ENCODE peak calls at places on chromosomes 12 and 14, in ten cellular contexts. One of them, this sample, is unnamed. For H3K9me3, the result is how much of the 10 kb centered on the place peaks cover.

GRCh38 chr12:124804011-124804621 is 59.5 kb downstream of the SCARB1 start:
- DNase-seq in suprapubic skin: no peak
- DNase-seq in stomach: peak
- DNase-seq in ovary: peak
- DNase-seq in A549: peak
- DNase-seq in transverse colon: no peak
- DNase-seq in K562: peak
- DNase-seq in SK-N-SH: peak
- DNase-seq in tibial nerve: no peak
- DNase-seq in sigmoid colon: peak
- DNase-seq in this sample: peak

GRCh38 chr14:72516936-72517408 is 376.9 kb downstream of the DPF3 start:
- DNase-seq in K562: peak
- DNase-seq in stomach: peak
- DNase-seq in sigmoid colon: no peak
- DNase-seq in tibial nerve: peak
- DNase-seq in A549: peak
- DNase-seq in transverse colon: peak
- DNase-seq in ovary: peak
- DNase-seq in SK-N-SH: peak
- DNase-seq in suprapubic skin: no peak
- DNase-seq in this sample: no peak

GRCh38 chr12:131085816-131086591 is 132.3 kb downstream of the ADGRD1 start:
- DNase-seq in tibial nerve: peak
- DNase-seq in suprapubic skin: no peak
- DNase-seq in sigmoid colon: peak
- DNase-seq in stomach: peak
- DNase-seq in K562: no peak
- DNase-seq in ovary: peak
- DNase-seq in A549: no peak
- DNase-seq in transverse colon: no peak
- DNase-seq in SK-N-SH: no peak
- DNase-seq in this sample: no peak

GRCh38 chr12:79296128-79296527 is 394.6 kb downstream of the PAWR start:
- DNase-seq in transverse colon: no peak
- DNase-seq in suprapubic skin: no peak
- DNase-seq in SK-N-SH: no peak
- DNase-seq in stomach: no peak
- DNase-seq in sigmoid colon: no peak
- DNase-seq in tibial nerve: no peak
- DNase-seq in K562: no peak
- DNase-seq in A549: no peak
- DNase-seq in ovary: no peak
- DNase-seq in this sample: no peak

GRCh38 chr12:87378526-87378925 is 650.7 kb downstream of the C12orf50 start:
- DNase-seq in sigmoid colon: no peak
- DNase-seq in SK-N-SH: no peak
- DNase-seq in A549: no peak
- DNase-seq in K562: no peak
- DNase-seq in transverse colon: no peak
- DNase-seq in suprapubic skin: no peak
- DNase-seq in tibial nerve: no peak
- DNase-seq in ovary: no peak
- DNase-seq in stomach: no peak
- DNase-seq in this sample: no peak

GRCh38 chr14:64759555-64759938 is 55.3 kb downstream of the PLEKHG3 start:
- DNase-seq in tibial nerve: no peak
- DNase-seq in suprapubic skin: no peak
- DNase-seq in stomach: no peak
- DNase-seq in SK-N-SH: no peak
- DNase-seq in ovary: no peak
- DNase-seq in A549: no peak
- DNase-seq in K562: no peak
- DNase-seq in transverse colon: no peak
- DNase-seq in sigmoid colon: no peak
- DNase-seq in this sample: no peak

GRCh38 chr14:99300190-99300589 is 28.2 kb upstream of the BCL11B start:
- DNase-seq in suprapubic skin: no peak
- DNase-seq in transverse colon: no peak
- DNase-seq in A549: no peak
- DNase-seq in stomach: no peak
- DNase-seq in SK-N-SH: no peak
- DNase-seq in tibial nerve: no peak
- DNase-seq in sigmoid colon: no peak
- DNase-seq in ovary: no peak
- DNase-seq in K562: no peak
- DNase-seq in this sample: no peak

GRCh38 chr12:3195859-3196483 is 118.8 kb downstream of the TSPAN9 start:
- DNase-seq in suprapubic skin: no peak
- DNase-seq in sigmoid colon: no peak
- DNase-seq in SK-N-SH: no peak
- DNase-seq in K562: no peak
- DNase-seq in stomach: no peak
- DNase-seq in A549: no peak
- DNase-seq in ovary: no peak
- DNase-seq in transverse colon: no peak
- DNase-seq in tibial nerve: no peak
- DNase-seq in this sample: no peak

GRCh38 chr12:57574795-57575194 is 16.2 kb upstream of the PIP4K2C start:
- DNase-seq in stomach: no peak
- DNase-seq in transverse colon: no peak
- DNase-seq in ovary: no peak
- DNase-seq in sigmoid colon: no peak
- DNase-seq in suprapubic skin: no peak
- DNase-seq in A549: no peak
- DNase-seq in SK-N-SH: no peak
- DNase-seq in K562: no peak
- DNase-seq in tibial nerve: no peak
- DNase-seq in this sample: no peak

GRCh38 chr12:12266389-12266872 is 413 bp downstream of the LRP6 start:
- DNase-seq in stomach: no peak
- DNase-seq in A549: no peak
- DNase-seq in suprapubic skin: no peak
- DNase-seq in tibial nerve: no peak
- DNase-seq in transverse colon: peak
- DNase-seq in sigmoid colon: no peak
- DNase-seq in K562: no peak
- DNase-seq in ovary: no peak
- DNase-seq in SK-N-SH: peak
- DNase-seq in this sample: no peak

GRCh38 chr12:121792607-121793500 is 634 bp downstream of the RHOF start:
- DNase-seq in K562: no peak
- DNase-seq in A549: no peak
- DNase-seq in sigmoid colon: no peak
- DNase-seq in suprapubic skin: no peak
- DNase-seq in SK-N-SH: no peak
- DNase-seq in stomach: peak
- DNase-seq in tibial nerve: no peak
- DNase-seq in transverse colon: peak
- DNase-seq in ovary: peak
- DNase-seq in this sample: peak

GRCh38 chr14:31207287-31207745 is 277 bp downstream of the HECTD1 start:
- DNase-seq in A549: no peak
- DNase-seq in sigmoid colon: no peak
- DNase-seq in tibial nerve: peak
- DNase-seq in K562: no peak
- DNase-seq in stomach: no peak
- DNase-seq in suprapubic skin: no peak
- DNase-seq in ovary: no peak
- DNase-seq in transverse colon: no peak
- DNase-seq in SK-N-SH: no peak
- DNase-seq in this sample: no peak

GRCh38 chr12:753401-754237 is 1.2 kb downstream of the WNK1 start:
- DNase-seq in ovary: peak
- DNase-seq in K562: peak
- DNase-seq in SK-N-SH: peak
- DNase-seq in A549: peak
- DNase-seq in tibial nerve: peak
- DNase-seq in sigmoid colon: peak
- DNase-seq in stomach: peak
- DNase-seq in suprapubic skin: peak
- DNase-seq in transverse colon: peak
- DNase-seq in this sample: peak

GRCh38 chr12:5716991-5717390 is 228.1 kb downstream of the ANO2 start:
- DNase-seq in A549: no peak
- DNase-seq in ovary: no peak
- DNase-seq in sigmoid colon: no peak
- DNase-seq in stomach: no peak
- DNase-seq in K562: no peak
- DNase-seq in transverse colon: no peak
- DNase-seq in suprapubic skin: no peak
- DNase-seq in SK-N-SH: no peak
- DNase-seq in tibial nerve: no peak
- DNase-seq in this sample: no peak

GRCh38 chr12:103840399-103840880 is 594 bp downstream of the NT5DC3 start:
- DNase-seq in sigmoid colon: no peak
- DNase-seq in SK-N-SH: peak
- DNase-seq in tibial nerve: no peak
- DNase-seq in stomach: no peak
- DNase-seq in transverse colon: peak
- DNase-seq in suprapubic skin: no peak
- DNase-seq in A549: peak
- DNase-seq in K562: no peak
- DNase-seq in ovary: peak
- DNase-seq in this sample: no peak
- TF ChIP-seq EP300 in sigmoid colon: no peak
- TF ChIP-seq EP300 in SK-N-SH: no peak
- TF ChIP-seq EP300 in tibial nerve: no peak
- TF ChIP-seq EP300 in stomach: no peak
- TF ChIP-seq EP300 in transverse colon: no peak
- TF ChIP-seq EP300 in suprapubic skin: no peak
- TF ChIP-seq EP300 in A549: no peak
- TF ChIP-seq EP300 in K562: no peak
- TF ChIP-seq EP300 in ovary: no peak
- TF ChIP-seq EP300 in this sample: no peak

DNA sequence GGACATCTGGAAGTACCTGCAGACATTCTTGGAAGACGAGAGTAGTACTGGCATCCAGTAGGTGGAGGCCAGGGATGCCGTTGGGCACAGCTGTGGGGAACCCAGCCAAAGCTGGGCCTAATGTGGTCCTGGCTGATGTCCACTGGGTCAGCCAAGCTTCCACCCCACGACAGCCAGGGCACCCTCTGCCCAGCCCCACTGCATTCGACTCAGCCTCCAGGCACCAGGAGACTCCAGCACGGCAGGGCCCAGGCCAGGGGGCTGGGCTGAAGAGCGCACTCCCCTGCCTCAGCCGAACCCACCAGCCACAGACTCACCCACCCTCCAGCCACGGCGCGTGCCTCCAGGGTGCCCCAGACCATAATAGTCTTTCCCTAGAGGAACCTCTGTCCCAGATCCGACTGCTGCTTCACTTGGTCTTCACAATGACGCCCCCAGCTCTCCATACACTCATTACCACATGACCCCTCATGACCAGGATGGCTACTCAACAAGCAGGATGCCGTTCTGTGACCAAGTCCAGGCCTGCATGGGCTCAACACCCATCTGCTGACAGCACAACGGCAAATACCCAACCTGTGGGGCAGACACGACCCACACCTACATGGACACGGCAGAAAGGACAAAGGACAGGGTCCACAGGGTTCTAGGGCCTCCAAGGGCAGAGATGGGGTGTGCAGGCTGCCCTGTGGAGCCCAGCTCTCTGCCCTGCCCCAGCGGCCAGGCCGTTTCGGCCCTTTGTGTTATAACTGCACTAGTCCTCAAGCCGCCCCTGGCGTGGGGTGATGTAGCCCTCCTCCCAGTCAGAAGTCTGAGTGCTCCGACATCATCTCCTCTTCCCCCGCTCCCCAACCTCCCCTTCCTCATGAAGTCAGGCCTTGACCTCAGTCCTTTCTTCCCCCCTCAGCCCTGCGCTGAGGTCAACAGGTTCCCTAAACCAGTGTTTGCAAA is 22.8 kb downstream of the ITPK1 start:
- DNase-seq in K562: no peak
- DNase-seq in transverse colon: no peak
- DNase-seq in suprapubic skin: no peak
- DNase-seq in sigmoid colon: no peak
- DNase-seq in ovary: no peak
- DNase-seq in A549: no peak
- DNase-seq in SK-N-SH: no peak
- DNase-seq in tibial nerve: no peak
- DNase-seq in stomach: no peak
- DNase-seq in this sample: no peak
- H3K27ac ChIP-seq in K562: no peak
- H3K27ac ChIP-seq in transverse colon: no peak
- H3K27ac ChIP-seq in suprapubic skin: no peak
- H3K27ac ChIP-seq in sigmoid colon: peak
- H3K27ac ChIP-seq in ovary: no peak
- H3K27ac ChIP-seq in A549: no peak
- H3K27ac ChIP-seq in SK-N-SH: peak
- H3K27ac ChIP-seq in tibial nerve: peak
- H3K27ac ChIP-seq in stomach: no peak
- H3K27ac ChIP-seq in this sample: no peak

GRCh38 chr12:133156125-133156690 is 25.1 kb upstream of the ZNF268 start:
- DNase-seq in sigmoid colon: no peak
- DNase-seq in transverse colon: no peak
- DNase-seq in A549: peak
- DNase-seq in stomach: no peak
- DNase-seq in ovary: no peak
- DNase-seq in suprapubic skin: no peak
- DNase-seq in K562: no peak
- DNase-seq in tibial nerve: no peak
- DNase-seq in SK-N-SH: no peak
- DNase-seq in this sample: no peak
- H3K9me3 ChIP-seq in sigmoid colon: half or more
- H3K9me3 ChIP-seq in transverse colon: half or more
- H3K9me3 ChIP-seq in A549: half or more
- H3K9me3 ChIP-seq in stomach: half or more
- H3K9me3 ChIP-seq in ovary: under half
- H3K9me3 ChIP-seq in suprapubic skin: half or more
- H3K9me3 ChIP-seq in K562: under half
- H3K9me3 ChIP-seq in tibial nerve: half or more
- H3K9me3 ChIP-seq in SK-N-SH: under half
- H3K9me3 ChIP-seq in this sample: half or more

DNA sequence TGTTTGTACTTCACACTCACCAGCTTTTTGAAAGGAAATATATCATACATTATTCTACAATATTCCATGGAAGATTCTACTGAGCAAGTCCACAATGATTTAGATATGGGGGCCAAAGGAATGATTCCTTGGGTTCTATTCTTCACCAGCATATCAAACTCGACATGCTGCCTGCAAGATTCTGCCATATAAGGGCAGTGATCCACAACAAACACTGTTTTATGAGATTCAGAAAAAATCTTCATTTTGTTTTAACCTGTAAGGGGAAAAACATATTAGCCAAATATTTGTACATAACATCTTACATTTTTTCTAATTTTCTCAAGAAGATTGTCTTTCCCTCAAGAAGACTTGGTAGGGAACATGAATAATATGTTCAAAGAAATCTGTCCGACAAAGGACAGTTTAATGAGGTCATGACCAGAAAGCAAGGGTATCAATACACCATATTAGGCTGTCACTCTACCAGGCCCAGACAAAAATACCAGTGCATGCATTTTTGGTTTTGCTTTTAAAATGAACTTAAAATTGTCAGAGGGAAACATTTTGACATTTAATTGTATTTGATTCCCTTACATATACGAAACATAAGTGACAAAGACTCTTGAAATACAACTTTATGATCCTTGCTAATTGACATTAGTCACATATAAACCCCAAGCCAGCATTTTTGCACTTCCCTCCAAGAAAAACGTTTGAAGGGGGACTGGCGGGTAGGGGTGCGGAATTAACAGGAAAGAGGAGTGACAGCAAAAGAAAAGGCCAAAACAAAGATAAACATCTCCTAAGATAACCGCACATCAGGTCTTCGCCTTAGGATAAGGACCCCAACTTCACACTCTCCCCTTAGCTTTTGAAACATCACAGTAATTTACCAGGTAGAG is 980 bp downstream of the INTS13 start:
- DNase-seq in sigmoid colon: no peak
- DNase-seq in transverse colon: no peak
- DNase-seq in stomach: no peak
- DNase-seq in ovary: no peak
- DNase-seq in SK-N-SH: no peak
- DNase-seq in A549: no peak
- DNase-seq in K562: no peak
- DNase-seq in suprapubic skin: no peak
- DNase-seq in tibial nerve: no peak
- DNase-seq in this sample: no peak
- TF ChIP-seq EP300 in sigmoid colon: no peak
- TF ChIP-seq EP300 in transverse colon: no peak
- TF ChIP-seq EP300 in stomach: no peak
- TF ChIP-seq EP300 in ovary: no peak
- TF ChIP-seq EP300 in SK-N-SH: no peak
- TF ChIP-seq EP300 in A549: no peak
- TF ChIP-seq EP300 in K562: no peak
- TF ChIP-seq EP300 in suprapubic skin: no peak
- TF ChIP-seq EP300 in tibial nerve: no peak
- TF ChIP-seq EP300 in this sample: no peak

This sample was measured in upper lobe of left lung.